ENCODE peak calls at places on chromosomes 7 and 10, in seven cellular contexts. P is esophagus squamous epithelium, Y is heart left ventricle, R is neural progenitor cell, V is mucosa of descending colon, U is cardiac muscle cell, E is colonic mucosa. Z is an unnamed sample.

GRCh38 chr7:78683566-78683965 is 769.9 kb downstream of the MAGI2 start:
- DNase-seq in P (no peak), Y (no peak), R (no peak), V (no peak), U (no peak), E (no peak), Z (no peak)

GRCh38 chr10:100208271-100208670 is 21.1 kb downstream of the CHUK start:
- DNase-seq in P (no peak), Y (no peak), R (no peak), V (no peak), U (no peak), E (no peak), Z (no peak)

GRCh38 chr10:11210211-11210922 is 192.7 kb downstream of the CELF2 start:
- DNase-seq in P (no peak), Y (no peak), R (no peak), V (peak; percentile 54), U (no peak), E (peak; percentile 46), Z (no peak)

GRCh38 chr10:92972066-92972870 is 88.3 kb upstream of the CYP26C1 start:
- DNase-seq in P (no peak), Y (no peak), R (no peak), V (peak; percentile 8), U (no peak), E (peak; percentile 27), Z (no peak)

GRCh38 chr7:16603633-16604032 is 41.9 kb downstream of the ANKMY2 start:
- DNase-seq in P (no peak), Y (no peak), R (no peak), V (no peak), U (no peak), E (no peak), Z (no peak)

GRCh38 chr10:100006241-100006886 is 3.4 kb downstream of the DNMBP start:
- DNase-seq in P (no peak), Y (no peak), R (no peak), V (no peak), U (no peak), E (no peak), Z (no peak)

GRCh38 chr7:45402480-45403218 is 171.5 kb upstream of the ADCY1 start:
- DNase-seq in P (no peak), Y (no peak), R (no peak), V (no peak), U (no peak), E (no peak), Z (no peak)

GRCh38 chr10:70335246-70335613 is 47.2 kb downstream of the LRRC20 start:
- DNase-seq in P (no peak), Y (peak; percentile 77), R (no peak), V (no peak), U (no peak), E (no peak), Z (peak; percentile 21)

GRCh38 chr7:151408839-151409554 is 841 bp downstream of the WDR86 start:
- DNase-seq in P (no peak), Y (peak; percentile 62), R (peak; percentile 68), V (peak; percentile 24), U (peak; percentile 55), E (no peak), Z (no peak)

GRCh38 chr10:79047875-79048638 is 20.7 kb upstream of the ZMIZ1 start:
- DNase-seq in P (no peak), Y (peak; percentile 72), R (no peak), V (peak; percentile 55), U (no peak), E (peak; percentile 69), Z (no peak)

GRCh38 chr10:13716161-13717071 is 129.7 kb downstream of the PRPF18 start:
- DNase-seq in P (no peak), Y (no peak), R (no peak), V (no peak), U (no peak), E (no peak), Z (peak; percentile 56)

GRCh38 chr7:23356726-23357125 is 57.6 kb downstream of the MALSU1 start:
- DNase-seq in P (no peak), Y (no peak), R (no peak), V (no peak), U (no peak), E (no peak), Z (no peak)

GRCh38 chr10:91444211-91444610 is 34.1 kb downstream of the HECTD2 start:
- DNase-seq in P (no peak), Y (no peak), R (no peak), V (no peak), U (no peak), E (no peak), Z (no peak)

GRCh38 chr7:84188811-84189405 is 5.7 kb downstream of the SEMA3A start:
- DNase-seq in P (no peak), Y (no peak), R (no peak), V (no peak), U (no peak), E (no peak), Z (no peak)

GRCh38 chr7:20114463-20114862 is 102.7 kb downstream of the MACC1 start:
- DNase-seq in P (no peak), Y (no peak), R (peak; percentile 17), V (peak; percentile 12), U (no peak), E (no peak), Z (no peak)

GRCh38 chr7:76428149-76428823 is 3.5 kb downstream of the ZP3 start:
- DNase-seq in P (no peak), Y (no peak), R (no peak), V (no peak), U (no peak), E (no peak), Z (no peak)

GRCh38 chr10:48839809-48840679 is 99.6 kb downstream of the LRRC18 start:
- DNase-seq in P (no peak), Y (no peak), R (no peak), V (no peak), U (no peak), E (no peak), Z (no peak)

GRCh38 chr7:25832926-25833325 is 319.1 kb upstream of the NFE2L3 start:
- DNase-seq in P (no peak), Y (no peak), R (no peak), V (no peak), U (no peak), E (no peak), Z (no peak)

GRCh38 chr7:43148161-43148731 is 35.8 kb downstream of the HECW1 start:
- DNase-seq in P (no peak), Y (no peak), R (no peak), V (no peak), U (no peak), E (no peak), Z (no peak)

GRCh38 chr10:34759161-34759836 is 55.8 kb downstream of the PARD3 start:
- DNase-seq in P (no peak), Y (no peak), R (no peak), V (no peak), U (no peak), E (no peak), Z (no peak)

GRCh38 chr7:10912077-10912476 is 61.6 kb upstream of the PHF14 start:
- DNase-seq in P (no peak), Y (no peak), R (no peak), V (no peak), U (no peak), E (no peak), Z (no peak)

GRCh38 chr10:29446327-29446726 is 157.5 kb downstream of the LYZL1 start:
- DNase-seq in P (no peak), Y (no peak), R (no peak), V (no peak), U (no peak), E (no peak), Z (no peak)

GRCh38 chr10:58266826-58267712 is 625 bp downstream of the IPMK start:
- DNase-seq in P (peak; percentile 19), Y (peak; percentile 74), R (peak; percentile 69), V (peak; percentile 77), U (peak; percentile 52), E (peak; percentile 79), Z (peak; percentile 60)
- TF ChIP-seq CTCF in P (no peak), Y (no peak), R (no peak), V (no peak), U (no peak), E (no peak), Z (peak; percentile 17)

DNA sequence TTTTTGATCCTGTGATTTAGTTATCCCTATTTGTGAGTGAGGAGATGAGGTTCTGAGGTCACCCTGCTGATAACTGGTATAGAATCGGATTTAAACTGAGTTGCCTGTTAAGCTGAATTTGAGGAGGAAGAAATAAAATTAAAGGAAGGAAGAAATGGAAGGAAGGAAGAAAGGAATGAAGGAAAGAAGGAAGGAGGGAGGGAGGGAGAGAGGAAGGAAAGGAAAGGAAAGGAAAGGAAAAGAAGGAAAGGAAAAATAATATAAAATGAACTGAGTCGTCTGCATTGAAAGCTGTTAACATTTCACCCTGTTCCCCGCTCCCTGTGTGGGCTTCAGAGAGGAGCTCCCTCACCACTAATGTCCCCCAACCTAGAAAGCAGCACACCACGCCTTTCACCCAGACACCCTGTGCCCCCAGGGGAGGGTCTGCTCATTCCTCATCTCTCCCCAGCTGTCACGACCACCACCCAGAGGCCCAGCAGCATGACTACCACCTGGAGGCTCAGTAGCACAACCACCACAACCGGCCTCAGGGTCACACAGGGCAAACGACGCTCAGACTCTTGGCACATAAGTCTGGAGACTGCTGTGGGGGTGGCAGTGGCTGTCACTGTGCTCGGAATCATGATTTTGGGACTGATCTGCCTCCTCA is 16.3 kb downstream of the PILRA start:
- DNase-seq in P (no peak), Y (no peak), R (no peak), V (no peak), U (no peak), E (no peak), Z (no peak)
- H3K4me1 ChIP-seq in P (no peaks in the 10 kb centered on the region), Y (peaks cover 8% of the 10 kb centered on the region), R (peaks cover 12% of the 10 kb centered on the region), V (no peaks in the 10 kb centered on the region), U (peaks cover 6% of the 10 kb centered on the region), E (no peaks in the 10 kb centered on the region), Z (peaks cover 8% of the 10 kb centered on the region)

DNA sequence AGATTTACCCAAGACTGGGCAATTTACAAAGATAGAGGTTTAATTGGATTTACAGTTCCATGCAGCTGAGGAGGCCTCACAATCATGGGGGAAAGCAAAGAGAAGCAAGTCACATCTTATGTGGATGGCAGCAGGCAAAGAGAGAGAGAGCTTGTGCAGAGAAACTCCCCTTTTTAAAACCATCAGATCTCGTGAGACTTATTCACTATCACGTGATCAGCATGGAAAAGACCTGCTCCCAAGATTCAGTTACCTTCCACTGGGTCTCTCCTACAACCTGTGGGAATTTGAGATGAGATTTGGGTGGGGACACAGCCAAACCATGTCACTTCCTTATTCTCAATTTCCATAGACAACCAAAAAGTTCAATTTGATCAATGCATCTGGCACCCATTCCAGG is 24.9 kb upstream of the NOBOX start:
- DNase-seq in P (no peak), Y (no peak), R (no peak), V (no peak), U (no peak), E (no peak), Z (no peak)
- H3K9me3 ChIP-seq in P (no peaks in the 10 kb centered on the region), Y (no peaks in the 10 kb centered on the region), R (peaks cover 9% of the 10 kb centered on the region), V (peaks cover 10% of the 10 kb centered on the region), U (no peaks in the 10 kb centered on the region), E (no peaks in the 10 kb centered on the region), Z (no peaks in the 10 kb centered on the region)

GRCh38 chr10:35781643-35782035 is 139.5 kb upstream of the FZD8 start:
- DNase-seq in P (no peak), Y (no peak), R (peak; percentile 46), V (peak; percentile 14), U (no peak), E (no peak), Z (no peak)
- TF ChIP-seq CTCF in P (no peak), Y (no peak), R (peak; percentile 53), V (no peak), U (peak; percentile 22), E (peak; percentile 13), Z (no peak)

DNA sequence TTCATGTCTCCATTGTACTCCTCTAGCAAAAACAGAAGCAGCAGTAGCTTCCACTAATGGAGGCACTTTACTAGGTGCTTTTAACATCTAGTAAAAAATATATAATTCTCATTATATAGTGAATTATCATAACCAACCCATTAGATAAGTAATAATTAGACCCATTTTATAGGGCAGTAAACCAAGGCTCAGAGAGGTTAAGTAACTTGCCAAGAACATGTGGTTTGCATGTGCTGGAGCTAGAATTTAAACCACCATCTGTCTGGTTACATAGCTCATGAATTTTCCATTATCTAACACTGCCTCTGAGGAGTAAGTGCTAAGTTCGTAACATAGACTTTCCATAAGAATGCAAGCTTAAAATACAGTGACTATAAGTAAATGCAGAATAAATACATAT is 41.9 kb downstream of the CREB3L2 start:
- DNase-seq in P (no peak), Y (no peak), R (no peak), V (no peak), U (no peak), E (no peak), Z (no peak)
- H3K4me1 ChIP-seq in P (peaks cover 13% of the 10 kb centered on the region), Y (peaks cover 41% of the 10 kb centered on the region), R (peaks cover 6% of the 10 kb centered on the region), V (no peaks in the 10 kb centered on the region), U (peaks cover 24% of the 10 kb centered on the region), E (no peaks in the 10 kb centered on the region), Z (peaks cover 67% of the 10 kb centered on the region)